ENCODE peak calls at places on chromosomes 1 and 21, in four cellular contexts. T is HEK293T; X is CD8-positive, alpha-beta memory T cell; M is NCI-H2081. D is an unnamed sample.

GRCh38 chr1:22636927-22637326 is 499 bp downstream of the C1QA start:
- DNase-seq in X (no peak), T (no peak), M (peak), D (peak)

GRCh38 chr1:35637401-35637809 is 3.9 kb downstream of the PSMB2 start:
- DNase-seq in X (no peak), M (no peak), T (no peak), D (no peak)

GRCh38 chr21:44925027-44925755 is 4.5 kb upstream of the ITGB2 start:
- DNase-seq in X (no peak), T (no peak), M (no peak), D (no peak)

GRCh38 chr1:10830961-10831669 is 34.7 kb upstream of the CASZ1 start:
- DNase-seq in T (no peak), M (no peak), X (no peak), D (no peak)

GRCh38 chr1:41811978-41812852 is 106.5 kb downstream of the HIVEP3 start:
- DNase-seq in X (peak), M (peak), T (peak), D (peak)

GRCh38 chr1:32363713-32364112 is 1.4 kb downstream of the TSSK3 start:
- DNase-seq in X (no peak), M (no peak), T (no peak), D (no peak)

GRCh38 chr1:218377143-218377660 is 32.1 kb downstream of the TGFB2 start:
- DNase-seq in X (peak), T (no peak), M (no peak), D (no peak)

GRCh38 chr21:45261093-45261492 is 26.6 kb downstream of the POFUT2 start:
- DNase-seq in M (no peak), X (no peak), T (no peak), D (no peak)

GRCh38 chr1:10691740-10692125 is 104.7 kb downstream of the CASZ1 start:
- DNase-seq in M (no peak), T (no peak), X (no peak), D (no peak)

GRCh38 chr1:62450301-62450700 is 13.5 kb downstream of the USP1 start:
- DNase-seq in M (no peak), X (no peak), T (no peak), D (no peak)

GRCh38 chr1:1400576-1401456 is 1.7 kb upstream of the CCNL2 start:
- DNase-seq in T (no peak), M (no peak), X (no peak), D (no peak)

GRCh38 chr1:111747282-111747734 is 8.1 kb upstream of the INKA2 start:
- DNase-seq in X (peak), T (peak), M (peak), D (peak)

GRCh38 chr1:21939650-21940374 is 2.7 kb upstream of the HSPG2 start:
- DNase-seq in X (no peak), M (no peak), T (peak), D (peak)

GRCh38 chr1:34865981-34866761 is 6.6 kb upstream of the SMIM12 start:
- DNase-seq in M (peak), X (peak), T (peak), D (no peak)

GRCh38 chr21:28791595-28792282 is 200.9 kb downstream of the LTN1 start:
- DNase-seq in M (no peak), T (no peak), X (no peak), D (no peak)

D was measured in COR-L47.